ENCODE peak calls at places on chromosomes 7 and 10, in nine cellular contexts. I is A549; T is esophagus squamous epithelium; P is CD4-positive, alpha-beta memory T cell; O is prostate gland; E is CD4-positive, CD25-positive, alpha-beta regulatory T cell; U is endothelial cell of umbilical vein; F is neuronal stem cell; L is right cardiac atrium. Y is an unnamed sample.

GRCh38 chr7:130948913-130949312 is 214.9 kb upstream of the KLF14 start:
- DNase-seq in I (no peak), T (no peak), P (no peak), O (no peak), E (no peak), U (no peak), F (no peak), L (no peak), Y (no peak)

GRCh38 chr7:105838273-105839141 is 37.9 kb downstream of the ATXN7L1 start:
- DNase-seq in I (no peak), T (no peak), P (no peak), O (no peak), E (no peak), U (peak; percentile 18), F (no peak), L (peak; percentile 38), Y (no peak)

GRCh38 chr7:121503039-121503438 is 106.9 kb upstream of the FAM3C start:
- DNase-seq in I (no peak), T (no peak), P (no peak), O (no peak), E (no peak), U (no peak), F (no peak), L (no peak), Y (no peak)

GRCh38 chr7:100865372-100865911 is 1.7 kb upstream of the TRIP6 start:
- DNase-seq in I (no peak), T (no peak), P (no peak), O (peak; percentile 49), E (no peak), U (peak; percentile 64), F (no peak), L (no peak), Y (no peak)

GRCh38 chr10:8453587-8453986 is 399.1 kb downstream of the GATA3 start:
- DNase-seq in I (no peak), T (no peak), P (no peak), O (peak; percentile 40), E (no peak), U (peak; percentile 16), F (no peak), L (peak; percentile 59), Y (peak; percentile 25)

GRCh38 chr7:151045967-151046366 is 2.4 kb upstream of the ASIC3 start:
- DNase-seq in I (no peak), T (no peak), P (no peak), O (no peak), E (no peak), U (no peak), F (no peak), L (no peak), Y (no peak)

GRCh38 chr7:151628846-151629604 is 109.3 kb upstream of the RHEB start:
- DNase-seq in I (no peak), T (no peak), P (no peak), O (no peak), E (no peak), U (no peak), F (no peak), L (no peak), Y (no peak)

GRCh38 chr10:98400482-98400881 is 14.5 kb downstream of the PYROXD2 start:
- DNase-seq in I (no peak), T (no peak), P (no peak), O (no peak), E (no peak), U (no peak), F (no peak), L (no peak), Y (no peak)

GRCh38 chr10:71840177-71840711 is 10.8 kb downstream of the PSAP start:
- DNase-seq in I (peak; percentile 76), T (no peak), P (no peak), O (peak; percentile 33), E (no peak), U (peak; percentile 63), F (peak; percentile 94), L (peak; percentile 82), Y (peak; percentile 53)

GRCh38 chr7:151412318-151412717 is 2.5 kb upstream of the WDR86 start:
- DNase-seq in I (no peak), T (no peak), P (no peak), O (no peak), E (no peak), U (no peak), F (no peak), L (no peak), Y (no peak)

GRCh38 chr7:94205529-94205928 is 189.2 kb upstream of the COL1A2 start:
- DNase-seq in I (no peak), T (no peak), P (no peak), O (no peak), E (no peak), U (no peak), F (no peak), L (no peak), Y (no peak)

GRCh38 chr10:101694056-101694673 is 805 bp downstream of the FBXW4 start:
- DNase-seq in I (peak; percentile 57), T (no peak), P (peak; percentile 71), O (peak; percentile 60), E (peak; percentile 70), U (peak; percentile 68), F (peak; percentile 61), L (peak; percentile 56), Y (peak; percentile 57)

GRCh38 chr7:139602143-139602722 is 78.7 kb downstream of the CLEC2L start:
- DNase-seq in I (peak; percentile 45), T (no peak), P (peak; percentile 30), O (no peak), E (peak; percentile 14), U (peak; percentile 49), F (peak; percentile 18), L (no peak), Y (no peak)

GRCh38 chr10:43739171-43739570 is 90.5 kb upstream of the ZNF32 start:
- DNase-seq in I (no peak), T (no peak), P (no peak), O (no peak), E (no peak), U (no peak), F (no peak), L (no peak), Y (no peak)

GRCh38 chr7:47631711-47632110 is 49.8 kb upstream of the TNS3 start:
- DNase-seq in I (no peak), T (no peak), P (no peak), O (no peak), E (no peak), U (no peak), F (no peak), L (no peak), Y (no peak)

GRCh38 chr7:25032774-25033743 is 53.1 kb upstream of the OSBPL3 start:
- DNase-seq in I (no peak), T (no peak), P (no peak), O (no peak), E (no peak), U (no peak), F (no peak), L (no peak), Y (no peak)

GRCh38 chr10:126270116-126270515 is 118.2 kb downstream of the ADAM12 start:
- DNase-seq in I (no peak), T (no peak), P (no peak), O (no peak), E (no peak), U (no peak), F (no peak), L (no peak), Y (no peak)
- H3K27ac ChIP-seq in I (no peak overlapping the region), T (no peak overlapping the region), P (no peak overlapping the region), O (no peak overlapping the region), E (no peak overlapping the region), U (no peak overlapping the region), F (no peak overlapping the region), L (no peak overlapping the region), Y (no peak overlapping the region)

DNA sequence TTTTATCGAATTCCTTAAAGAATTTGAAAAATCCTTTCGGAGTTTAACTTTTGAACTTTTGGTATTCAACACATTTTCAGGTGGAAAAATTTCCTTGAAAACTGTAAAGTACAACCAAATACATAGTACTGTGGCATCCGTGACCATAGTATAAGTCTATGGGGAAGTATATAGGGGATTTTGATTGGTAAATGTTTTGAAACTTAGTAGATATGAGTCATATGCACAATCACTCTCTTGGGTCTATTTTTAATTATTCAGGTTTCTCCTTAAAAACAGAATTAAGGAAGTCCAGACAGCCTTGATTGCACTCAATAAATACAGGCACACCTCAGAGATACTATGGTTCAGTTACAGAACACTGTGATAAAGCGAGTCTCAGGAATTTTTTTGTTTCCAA is 64.2 kb downstream of the AVL9 start:
- DNase-seq in I (no peak), T (no peak), P (no peak), O (no peak), E (no peak), U (no peak), F (no peak), L (no peak), Y (no peak)
- H3K27ac ChIP-seq in I (no peak overlapping the region), T (no peak overlapping the region), P (no peak overlapping the region), O (no peak overlapping the region), E (no peak overlapping the region), U (no peak overlapping the region), F (no peak overlapping the region), L (no peak overlapping the region), Y (no peak overlapping the region)

GRCh38 chr10:105964009-105964408 is 1200.5 kb downstream of the SORCS1 start:
- DNase-seq in I (no peak), T (no peak), P (no peak), O (no peak), E (no peak), U (no peak), F (no peak), L (no peak), Y (no peak)

GRCh38 chr10:105963450-105963849 is 1201.1 kb downstream of the SORCS1 start:
- DNase-seq in I (no peak), T (no peak), P (no peak), O (no peak), E (no peak), U (no peak), F (no peak), L (no peak), Y (no peak)
- H3K27ac ChIP-seq in I (no peak overlapping the region), T (no peak overlapping the region), P (no peak overlapping the region), O (no peak overlapping the region), E (no peak overlapping the region), U (no peak overlapping the region), F (no peak overlapping the region), L (no peak overlapping the region), Y (no peak overlapping the region)

GRCh38 chr10:123862421-123863188 is 29.0 kb downstream of the CPXM2 start:
- DNase-seq in I (no peak), T (no peak), P (no peak), O (no peak), E (no peak), U (no peak), F (no peak), L (no peak), Y (no peak)
- H3K27ac ChIP-seq in I (no peak overlapping the region), T (no peak overlapping the region), P (no peak overlapping the region), O (no peak overlapping the region), E (no peak overlapping the region), U (no peak overlapping the region), F (no peak overlapping the region), L (no peak overlapping the region), Y (no peak overlapping the region)

DNA sequence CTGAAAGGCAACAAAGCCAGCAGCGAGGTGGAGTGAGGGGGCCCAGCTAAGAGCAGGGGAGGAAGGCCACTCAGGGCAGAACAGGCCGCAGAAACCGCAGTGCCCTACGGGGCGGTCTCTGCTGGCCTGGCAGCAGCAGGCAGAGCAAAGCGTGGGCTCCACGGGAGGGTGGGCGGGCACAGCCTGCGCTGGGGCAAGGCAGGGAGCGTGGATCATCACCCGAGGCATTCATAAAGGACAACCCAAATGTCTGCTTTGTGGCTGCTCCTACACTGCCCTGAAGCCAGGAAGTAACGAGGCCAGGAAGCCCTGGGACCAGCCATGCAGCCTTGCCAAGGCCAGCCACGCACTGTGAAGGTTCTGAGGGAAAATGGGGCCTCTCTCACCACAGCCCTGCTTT is 127.5 kb downstream of the MAD1L1 start:
- DNase-seq in I (no peak), T (no peak), P (no peak), O (no peak), E (no peak), U (no peak), F (no peak), L (no peak), Y (no peak)
- H3K27ac ChIP-seq in I (peak overlapping the region; percentile 25), T (no peak overlapping the region), P (no peak overlapping the region), O (no peak overlapping the region), E (no peak overlapping the region), U (no peak overlapping the region), F (no peak overlapping the region), L (no peak overlapping the region), Y (no peak overlapping the region)

Y was measured in psoas muscle.